ENCODE peak calls at places on chromosomes 5 and 9, in six cellular contexts. V, M, Y, P, K and J are unnamed samples.

GRCh38 chr5:177468329-177469058 is 4.9 kb downstream of the DBN1 start:
- DNase-seq in V (no peak), M (no peak), Y (peak), P (peak), K (no peak), J (no peak)

GRCh38 chr5:132254321-132254977 is 3.0 kb upstream of the PDLIM4 start:
- DNase-seq in V (no peak), M (no peak), Y (no peak), P (no peak), K (no peak), J (no peak)

GRCh38 chr9:33765411-33765810 is 29.9 kb upstream of the PRSS3 start:
- DNase-seq in V (peak), M (no peak), Y (no peak), P (no peak), K (no peak), J (no peak)

GRCh38 chr5:75265731-75266130 is 29.1 kb upstream of the ANKRD31 start:
- DNase-seq in V (peak), M (no peak), Y (peak), P (no peak), K (peak), J (no peak)

GRCh38 chr9:128001411-128002298 is 20.9 kb upstream of the EEIG1 start:
- DNase-seq in V (peak), M (no peak), Y (no peak), P (peak), K (peak), J (peak)

GRCh38 chr5:76608833-76609232 is 14.4 kb downstream of the F2RL2 start:
- DNase-seq in V (peak), M (no peak), Y (no peak), P (no peak), K (no peak), J (no peak)

GRCh38 chr9:92147030-92147853 is 32.0 kb upstream of the SPTLC1 start:
- DNase-seq in V (peak), M (no peak), Y (no peak), P (peak), K (peak), J (no peak)

GRCh38 chr5:173001229-173001841 is 17.8 kb downstream of the ATP6V0E1 start:
- DNase-seq in V (no peak), M (no peak), Y (no peak), P (no peak), K (no peak), J (no peak)

GRCh38 chr9:118693645-118694044 is 675.6 kb downstream of the BRINP1 start:
- DNase-seq in V (no peak), M (no peak), Y (no peak), P (no peak), K (no peak), J (no peak)

GRCh38 chr5:95080026-95080425 is 204.9 kb downstream of the MCTP1 start:
- DNase-seq in V (no peak), M (no peak), Y (no peak), P (no peak), K (no peak), J (no peak)

GRCh38 chr5:35859101-35859661 is 2.5 kb downstream of the IL7R start:
- DNase-seq in V (peak), M (no peak), Y (no peak), P (no peak), K (no peak), J (no peak)

GRCh38 chr5:148205865-148206264 is 3.0 kb downstream of the SPINK6 start:
- DNase-seq in V (no peak), M (no peak), Y (no peak), P (no peak), K (no peak), J (no peak)

GRCh38 chr9:108475813-108476212 is 380.0 kb downstream of the ACTL7B start:
- DNase-seq in V (no peak), M (no peak), Y (peak), P (no peak), K (no peak), J (no peak)

GRCh38 chr5:175742290-175742994 is 84.6 kb downstream of the HRH2 start:
- DNase-seq in V (no peak), M (no peak), Y (no peak), P (no peak), K (no peak), J (no peak)

GRCh38 chr5:101878190-101878589 is 417.9 kb downstream of the SLCO4C1 start:
- DNase-seq in V (no peak), M (no peak), Y (no peak), P (no peak), K (no peak), J (no peak)

GRCh38 chr9:86707932-86708510 is 239.3 kb downstream of the GAS1 start:
- DNase-seq in V (no peak), M (no peak), Y (no peak), P (no peak), K (no peak), J (no peak)

GRCh38 chr5:82147860-82148573 is 130.1 kb downstream of the RPS23 start:
- DNase-seq in V (no peak), M (no peak), Y (no peak), P (no peak), K (no peak), J (no peak)

GRCh38 chr9:12464910-12465512 is 228.2 kb upstream of the TYRP1 start:
- DNase-seq in V (peak), M (no peak), Y (peak), P (peak), K (peak), J (no peak)

GRCh38 chr9:81874926-81875325 is 53.3 kb upstream of the SPATA31D4 start:
- DNase-seq in V (peak), M (no peak), Y (no peak), P (no peak), K (no peak), J (no peak)

GRCh38 chr9:2307480-2307879 is 292.3 kb downstream of the SMARCA2 start:
- DNase-seq in V (peak), M (no peak), Y (no peak), P (no peak), K (no peak), J (no peak)

GRCh38 chr5:88145205-88145602 is 123.4 kb downstream of the TMEM161B start:
- DNase-seq in V (no peak), M (no peak), Y (no peak), P (no peak), K (no peak), J (no peak)

GRCh38 chr9:107547772-107548297 is 58.3 kb upstream of the KLF4 start:
- DNase-seq in V (no peak), M (no peak), Y (no peak), P (no peak), K (no peak), J (no peak)

GRCh38 chr9:85723220-85723619 is 18.5 kb downstream of the AGTPBP1 start:
- DNase-seq in V (no peak), M (peak), Y (peak), P (no peak), K (no peak), J (peak)

GRCh38 chr5:58902305-58902704 is 319.4 kb downstream of the RAB3C start:
- DNase-seq in V (no peak), M (no peak), Y (no peak), P (no peak), K (no peak), J (no peak)

GRCh38 chr5:141503699-141504098 is 14.8 kb downstream of the PCDHGC5 start:
- DNase-seq in V (no peak), M (no peak), Y (no peak), P (no peak), K (no peak), J (no peak)

GRCh38 chr5:74464512-74465209 is 175.9 kb downstream of the ENC1 start:
- DNase-seq in V (peak), M (no peak), Y (no peak), P (no peak), K (no peak), J (no peak)

GRCh38 chr5:133245191-133246052 is 193.6 kb downstream of the HSPA4 start:
- DNase-seq in V (peak), M (peak), Y (peak), P (peak), K (peak), J (no peak)

GRCh38 chr5:78002690-78003089 is 226.6 kb upstream of the TBCA start:
- DNase-seq in V (no peak), M (no peak), Y (no peak), P (no peak), K (no peak), J (no peak)

GRCh38 chr9:130331061-130331460 is 65.5 kb downstream of the HMCN2 start:
- DNase-seq in V (no peak), M (no peak), Y (no peak), P (no peak), K (no peak), J (no peak)

GRCh38 chr9:136306691-136307208 is 2.9 kb upstream of the CCDC187 start:
- DNase-seq in V (no peak), M (no peak), Y (no peak), P (peak), K (peak), J (no peak)

GRCh38 chr9:121765021-121765950 is 113.9 kb downstream of the DAB2IP start:
- DNase-seq in V (peak), M (no peak), Y (peak), P (no peak), K (no peak), J (no peak)
- TF ChIP-seq JUN in V (peak), M (no peak), Y (no peak), P (no peak), K (no peak), J (no peak)

DNA sequence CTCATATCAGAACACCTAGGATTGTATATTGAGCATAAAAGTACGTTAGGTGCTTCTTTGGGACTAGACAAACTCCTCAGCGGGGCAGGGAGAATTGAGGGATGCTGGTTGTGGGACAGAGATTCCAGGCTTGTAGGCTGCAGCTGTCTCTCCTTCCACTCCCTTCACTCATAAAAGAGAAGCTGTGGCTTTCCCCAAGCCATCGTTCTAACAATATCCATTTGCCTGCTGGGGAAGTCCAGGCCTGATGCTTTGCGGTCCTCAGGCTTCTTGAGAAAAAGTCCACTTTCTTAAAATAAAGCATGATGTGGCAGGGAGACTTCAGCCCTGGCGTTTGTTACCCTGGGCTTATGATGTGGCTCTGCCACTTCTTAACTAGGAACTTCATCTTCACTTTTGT is 129.3 kb upstream of the OSMR start:
- DNase-seq in V (no peak), M (no peak), Y (no peak), P (no peak), K (no peak), J (no peak)
- TF ChIP-seq JUN in V (no peak), M (no peak), Y (no peak), P (no peak), K (no peak), J (no peak)

DNA sequence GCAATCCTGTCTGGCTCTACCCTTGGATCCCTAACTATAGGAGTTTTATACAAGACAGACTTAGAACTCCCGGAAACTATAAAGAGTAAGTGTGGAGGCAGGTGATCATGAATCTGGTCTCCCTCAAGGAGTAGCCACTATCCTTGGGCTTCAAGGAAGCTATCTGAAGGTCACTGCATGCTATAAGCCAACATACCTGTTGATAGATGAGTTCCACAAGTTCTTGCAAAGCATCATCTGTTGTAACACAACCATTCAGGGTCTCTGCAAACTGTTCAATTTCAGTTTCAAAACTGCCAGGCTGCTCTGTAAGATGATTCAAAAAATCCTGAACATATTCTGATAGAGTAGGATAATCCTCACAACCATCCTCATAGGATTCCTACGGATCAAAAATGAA is 9.3 kb downstream of the PAIP1 start:
- DNase-seq in V (no peak), M (no peak), Y (no peak), P (no peak), K (no peak), J (no peak)
- TF ChIP-seq JUN in V (no peak), M (no peak), Y (no peak), P (no peak), K (no peak), J (no peak)

GRCh38 chr9:132183715-132184114 is 21.9 kb downstream of the NTNG2 start:
- DNase-seq in V (no peak), M (no peak), Y (no peak), P (no peak), K (no peak), J (no peak)

GRCh38 chr9:132185164-132186009 is 23.5 kb downstream of the NTNG2 start:
- DNase-seq in V (no peak), M (no peak), Y (no peak), P (peak), K (no peak), J (no peak)

GRCh38 chr9:132181796-132182521 is 20.1 kb downstream of the NTNG2 start:
- DNase-seq in V (no peak), M (no peak), Y (no peak), P (no peak), K (no peak), J (no peak)

GRCh38 chr9:132183134-132183533 is 21.3 kb downstream of the NTNG2 start:
- DNase-seq in V (no peak), M (no peak), Y (no peak), P (no peak), K (no peak), J (no peak)

DNA sequence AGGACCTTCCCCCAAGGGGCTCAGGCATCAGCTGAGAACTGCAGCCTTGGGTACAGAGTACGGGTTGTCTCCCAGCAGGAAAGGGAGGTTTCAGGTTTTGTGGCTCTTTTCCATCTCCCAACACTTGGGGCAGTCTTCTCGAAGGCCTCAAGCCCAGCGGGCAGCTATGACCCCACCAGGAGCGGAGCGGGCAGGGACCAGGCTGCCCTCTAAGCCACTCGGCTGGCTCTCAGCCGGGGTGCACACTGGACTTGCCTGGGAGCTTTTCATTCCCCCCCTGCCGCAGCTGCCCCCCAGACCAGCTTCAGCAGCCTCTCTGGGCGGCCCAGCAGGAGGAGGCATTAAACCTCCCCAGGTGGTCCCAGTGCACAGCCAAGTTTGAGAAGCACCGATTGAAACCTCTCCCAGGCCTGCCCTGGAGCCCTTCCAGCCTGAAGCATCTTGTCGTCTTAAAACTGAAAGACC is 20.8 kb downstream of the NTNG2 start:
- DNase-seq in V (no peak), M (no peak), Y (no peak), P (no peak), K (no peak), J (no peak)
- TF ChIP-seq JUN in V (no peak), M (no peak), Y (no peak), P (no peak), K (no peak), J (no peak)

DNA sequence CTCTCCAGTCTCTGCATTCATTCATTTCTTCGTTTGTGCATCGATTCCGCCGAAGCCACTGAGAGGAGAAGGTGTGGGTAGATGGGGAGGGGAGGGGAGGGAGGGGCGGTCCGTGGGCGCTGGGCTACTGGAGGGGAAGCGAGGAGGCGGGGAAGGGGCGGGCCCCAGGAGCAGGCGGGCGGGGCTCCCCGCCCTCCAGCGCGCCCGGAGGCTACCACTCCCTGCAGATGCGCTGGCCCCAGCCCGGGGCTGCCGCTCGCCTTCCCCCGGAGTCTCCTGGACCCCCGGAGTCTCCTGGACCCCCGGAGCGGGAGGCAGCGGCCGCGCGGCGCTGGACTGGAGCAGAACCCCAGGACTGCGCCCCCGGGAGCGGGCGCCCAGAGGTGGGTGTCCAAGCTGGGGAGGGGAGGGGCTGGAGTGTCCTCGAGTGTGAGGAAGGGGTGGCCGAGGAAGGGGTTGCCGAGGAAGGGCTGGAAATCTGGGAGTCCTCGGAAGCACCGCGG is 159.4 kb downstream of the C9orf152 start:
- DNase-seq in V (peak), M (peak), Y (no peak), P (peak), K (peak), J (peak)
- TF ChIP-seq JUN in V (no peak), M (no peak), Y (no peak), P (no peak), K (no peak), J (no peak)

GRCh38 chr9:124485936-124486335 is 21.3 kb downstream of the NR5A1 start:
- DNase-seq in V (no peak), M (no peak), Y (no peak), P (no peak), K (no peak), J (no peak)

GRCh38 chr9:124485201-124485600 is 22.0 kb downstream of the NR5A1 start:
- DNase-seq in V (no peak), M (no peak), Y (no peak), P (no peak), K (no peak), J (no peak)

GRCh38 chr9:124481115-124481514 is 26.1 kb downstream of the NR5A1 start:
- DNase-seq in V (no peak), M (no peak), Y (no peak), P (no peak), K (no peak), J (no peak)

GRCh38 chr9:124482431-124483031 is 24.7 kb downstream of the NR5A1 start:
- DNase-seq in V (no peak), M (no peak), Y (no peak), P (peak), K (no peak), J (no peak)

DNA sequence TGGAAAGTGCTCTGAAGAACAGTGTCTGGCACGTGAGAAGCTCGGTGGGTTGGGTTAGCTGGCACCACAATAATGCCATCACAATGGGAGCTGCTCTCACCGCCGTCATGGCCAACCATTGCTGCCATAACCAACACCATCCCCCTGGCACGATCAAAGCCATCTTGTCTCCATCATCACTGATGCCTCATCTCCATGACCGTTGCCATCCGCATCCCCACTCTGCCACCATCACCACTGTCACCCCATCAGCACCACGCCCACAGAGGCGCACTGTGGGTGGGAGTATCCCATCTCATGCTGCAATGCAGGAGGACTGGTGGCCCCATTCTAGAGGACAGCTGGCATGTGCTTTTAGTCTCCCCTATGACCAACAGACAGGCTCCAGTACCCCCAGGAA is 23.7 kb downstream of the NR5A1 start:
- DNase-seq in V (no peak), M (no peak), Y (no peak), P (no peak), K (no peak), J (no peak)
- TF ChIP-seq JUN in V (no peak), M (no peak), Y (no peak), P (no peak), K (no peak), J (no peak)

DNA sequence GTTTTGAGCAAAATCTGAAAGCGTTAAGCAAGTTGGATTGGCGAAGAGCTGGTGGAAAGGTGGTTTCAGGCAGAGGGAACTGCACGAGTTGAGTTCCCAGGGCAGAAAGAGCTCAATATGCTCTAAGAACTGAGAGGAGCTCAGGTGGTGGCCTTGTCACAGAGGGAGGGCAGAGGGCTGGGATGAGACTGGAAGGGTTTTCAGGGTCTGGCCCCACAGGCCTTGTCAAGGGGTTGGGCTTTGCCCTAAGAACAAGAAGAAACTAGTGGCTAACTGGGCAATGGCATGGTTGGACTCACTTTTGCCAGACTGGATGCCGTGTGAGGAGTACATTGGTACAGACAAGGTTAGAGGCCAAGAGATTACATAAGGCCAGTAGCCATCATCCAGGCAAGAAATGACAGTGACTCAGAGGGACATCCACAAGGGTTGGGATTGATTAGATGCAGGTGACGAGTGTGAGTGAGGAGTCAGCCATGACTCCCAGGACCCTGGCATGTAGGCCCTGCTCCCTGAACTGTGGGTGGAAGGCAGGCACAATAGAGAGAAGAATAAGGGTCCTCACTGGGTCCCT is 75.1 kb upstream of the SMIM23 start:
- DNase-seq in V (no peak), M (no peak), Y (no peak), P (no peak), K (no peak), J (no peak)
- TF ChIP-seq JUN in V (no peak), M (no peak), Y (no peak), P (no peak), K (no peak), J (no peak)

GRCh38 chr9:94919376-94920098 is 193.0 kb downstream of the AOPEP start:
- DNase-seq in V (no peak), M (no peak), Y (no peak), P (peak), K (no peak), J (no peak)
- TF ChIP-seq JUN in V (no peak), M (no peak), Y (no peak), P (no peak), K (peak), J (no peak)